ENCODE peak calls at places on chromosomes 12 and 14, in ten cellular contexts. One of them, this sample, is unnamed.

GRCh38 chr12:105228494-105228893 is 7.5 kb downstream of the APPL2 start:
- DNase-seq in CD8-positive, alpha-beta T cell: no peak
- DNase-seq in CD4-positive, alpha-beta memory T cell: no peak
- DNase-seq in CD4-positive, CD25-positive, alpha-beta regulatory T cell: no peak
- DNase-seq in Caco-2: no peak
- DNase-seq in Panc1: no peak
- DNase-seq in NT2/D1: no peak
- DNase-seq in lung: no peak
- DNase-seq in esophagus muscularis mucosa: no peak
- DNase-seq in thoracic aorta: no peak
- DNase-seq in this sample: no peak

GRCh38 chr14:94458096-94458495 is 5.5 kb upstream of the SERPINA11 start:
- DNase-seq in CD8-positive, alpha-beta T cell: no peak
- DNase-seq in thoracic aorta: no peak
- DNase-seq in NT2/D1: no peak
- DNase-seq in Caco-2: no peak
- DNase-seq in Panc1: no peak
- DNase-seq in lung: no peak
- DNase-seq in esophagus muscularis mucosa: no peak
- DNase-seq in CD4-positive, CD25-positive, alpha-beta regulatory T cell: no peak
- DNase-seq in CD4-positive, alpha-beta memory T cell: no peak
- DNase-seq in this sample: no peak

GRCh38 chr14:90274019-90274418 is 17.7 kb downstream of the PSMC1 start:
- DNase-seq in NT2/D1: no peak
- DNase-seq in CD4-positive, alpha-beta memory T cell: no peak
- DNase-seq in Panc1: no peak
- DNase-seq in Caco-2: no peak
- DNase-seq in lung: no peak
- DNase-seq in CD8-positive, alpha-beta T cell: no peak
- DNase-seq in thoracic aorta: no peak
- DNase-seq in esophagus muscularis mucosa: peak; percentile 91
- DNase-seq in CD4-positive, CD25-positive, alpha-beta regulatory T cell: no peak
- DNase-seq in this sample: no peak

GRCh38 chr12:573226-573625 is 90.0 kb downstream of the NINJ2 start:
- DNase-seq in CD4-positive, CD25-positive, alpha-beta regulatory T cell: no peak
- DNase-seq in thoracic aorta: no peak
- DNase-seq in esophagus muscularis mucosa: no peak
- DNase-seq in CD8-positive, alpha-beta T cell: no peak
- DNase-seq in Panc1: no peak
- DNase-seq in CD4-positive, alpha-beta memory T cell: no peak
- DNase-seq in Caco-2: no peak
- DNase-seq in NT2/D1: no peak
- DNase-seq in lung: no peak
- DNase-seq in this sample: no peak

GRCh38 chr14:93538411-93538810 is 107.7 kb downstream of the UNC79 start:
- DNase-seq in Panc1: no peak
- DNase-seq in lung: no peak
- DNase-seq in CD4-positive, alpha-beta memory T cell: no peak
- DNase-seq in Caco-2: peak; percentile 47
- DNase-seq in CD8-positive, alpha-beta T cell: no peak
- DNase-seq in thoracic aorta: no peak
- DNase-seq in NT2/D1: peak; percentile 6
- DNase-seq in esophagus muscularis mucosa: no peak
- DNase-seq in CD4-positive, CD25-positive, alpha-beta regulatory T cell: no peak
- DNase-seq in this sample: no peak

GRCh38 chr14:105411017-105411941 is 8.3 kb upstream of the MTA1 start:
- DNase-seq in CD8-positive, alpha-beta T cell: no peak
- DNase-seq in NT2/D1: no peak
- DNase-seq in thoracic aorta: no peak
- DNase-seq in esophagus muscularis mucosa: no peak
- DNase-seq in Panc1: no peak
- DNase-seq in CD4-positive, alpha-beta memory T cell: peak; percentile 21
- DNase-seq in Caco-2: peak; percentile 65
- DNase-seq in CD4-positive, CD25-positive, alpha-beta regulatory T cell: no peak
- DNase-seq in lung: no peak
- DNase-seq in this sample: no peak

GRCh38 chr14:96424104-96424989 is 32.4 kb downstream of the AK7 start:
- DNase-seq in thoracic aorta: no peak
- DNase-seq in Caco-2: peak; percentile 70
- DNase-seq in NT2/D1: peak; percentile 48
- DNase-seq in lung: no peak
- DNase-seq in CD8-positive, alpha-beta T cell: peak; percentile 53
- DNase-seq in CD4-positive, CD25-positive, alpha-beta regulatory T cell: peak; percentile 6
- DNase-seq in Panc1: peak; percentile 32
- DNase-seq in CD4-positive, alpha-beta memory T cell: peak; percentile 60
- DNase-seq in esophagus muscularis mucosa: no peak
- DNase-seq in this sample: peak; percentile 81

GRCh38 chr14:25108959-25109358 is 59.0 kb upstream of the STXBP6 start:
- DNase-seq in CD4-positive, CD25-positive, alpha-beta regulatory T cell: no peak
- DNase-seq in lung: no peak
- DNase-seq in Caco-2: no peak
- DNase-seq in Panc1: no peak
- DNase-seq in CD4-positive, alpha-beta memory T cell: no peak
- DNase-seq in esophagus muscularis mucosa: no peak
- DNase-seq in CD8-positive, alpha-beta T cell: no peak
- DNase-seq in thoracic aorta: no peak
- DNase-seq in NT2/D1: no peak
- DNase-seq in this sample: no peak

GRCh38 chr14:59254911-59255545 is 66.6 kb downstream of the DAAM1 start:
- DNase-seq in CD8-positive, alpha-beta T cell: no peak
- DNase-seq in CD4-positive, alpha-beta memory T cell: no peak
- DNase-seq in lung: no peak
- DNase-seq in CD4-positive, CD25-positive, alpha-beta regulatory T cell: no peak
- DNase-seq in Panc1: no peak
- DNase-seq in thoracic aorta: no peak
- DNase-seq in esophagus muscularis mucosa: no peak
- DNase-seq in Caco-2: no peak
- DNase-seq in NT2/D1: no peak
- DNase-seq in this sample: no peak

GRCh38 chr14:76926521-76927251 is 100.5 kb downstream of the LRRC74A start:
- DNase-seq in thoracic aorta: no peak
- DNase-seq in NT2/D1: no peak
- DNase-seq in Panc1: no peak
- DNase-seq in lung: no peak
- DNase-seq in esophagus muscularis mucosa: no peak
- DNase-seq in CD4-positive, alpha-beta memory T cell: peak; percentile 75
- DNase-seq in Caco-2: no peak
- DNase-seq in CD4-positive, CD25-positive, alpha-beta regulatory T cell: peak; percentile 67
- DNase-seq in CD8-positive, alpha-beta T cell: peak; percentile 65
- DNase-seq in this sample: no peak

GRCh38 chr12:99766408-99766807 is 118.9 kb downstream of the GARIN6 start:
- DNase-seq in NT2/D1: no peak
- DNase-seq in CD4-positive, CD25-positive, alpha-beta regulatory T cell: no peak
- DNase-seq in CD8-positive, alpha-beta T cell: no peak
- DNase-seq in esophagus muscularis mucosa: no peak
- DNase-seq in lung: no peak
- DNase-seq in thoracic aorta: no peak
- DNase-seq in Caco-2: no peak
- DNase-seq in CD4-positive, alpha-beta memory T cell: no peak
- DNase-seq in Panc1: no peak
- DNase-seq in this sample: no peak

GRCh38 chr12:95118138-95118787 is 44.8 kb upstream of the NR2C1 start:
- DNase-seq in NT2/D1: no peak
- DNase-seq in Panc1: no peak
- DNase-seq in CD4-positive, alpha-beta memory T cell: no peak
- DNase-seq in CD8-positive, alpha-beta T cell: no peak
- DNase-seq in esophagus muscularis mucosa: no peak
- DNase-seq in lung: no peak
- DNase-seq in Caco-2: no peak
- DNase-seq in CD4-positive, CD25-positive, alpha-beta regulatory T cell: no peak
- DNase-seq in thoracic aorta: no peak
- DNase-seq in this sample: no peak

DNA sequence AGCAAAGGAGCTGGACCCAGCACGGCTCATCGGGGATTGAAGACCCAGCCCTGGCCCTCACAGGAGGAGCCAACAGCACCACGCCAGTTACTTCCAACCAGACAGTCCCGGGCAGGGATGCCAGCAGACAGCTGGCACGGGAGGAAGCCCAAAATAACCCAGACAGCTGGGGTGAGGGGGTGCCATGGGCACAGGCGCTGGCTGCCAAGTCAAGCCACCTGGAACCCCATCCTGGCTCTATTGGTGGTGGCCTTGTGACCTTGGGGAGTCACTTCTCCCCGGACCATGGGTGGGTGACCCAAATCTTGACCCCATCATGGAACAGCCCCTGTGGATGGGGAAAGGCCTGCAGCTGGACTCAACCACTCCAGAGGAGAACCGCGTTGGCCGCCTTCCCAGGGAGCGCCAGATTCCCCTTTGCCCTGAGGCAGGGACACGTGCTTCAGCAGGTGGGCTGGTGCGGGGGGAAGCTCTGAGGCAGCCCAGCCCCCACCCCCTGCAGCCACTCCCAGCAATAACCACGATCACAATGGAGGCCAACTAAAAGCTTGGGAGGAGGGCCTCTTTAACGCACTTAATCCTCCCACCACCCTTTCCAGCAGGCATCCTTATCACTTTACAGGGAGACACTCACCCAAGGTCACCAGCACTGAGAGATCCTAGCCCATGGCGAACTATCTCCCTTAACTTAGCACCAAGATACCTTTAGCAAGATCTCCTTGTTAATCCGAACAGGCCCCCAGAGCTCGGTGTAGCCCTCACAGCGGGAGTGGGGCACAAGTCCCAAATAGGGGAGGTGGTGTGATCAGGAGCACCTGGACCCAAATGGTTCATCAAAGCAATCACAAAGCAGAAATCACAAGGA is 4.7 kb upstream of the RHOF start:
- DNase-seq in thoracic aorta: no peak
- DNase-seq in CD4-positive, CD25-positive, alpha-beta regulatory T cell: no peak
- DNase-seq in Caco-2: no peak
- DNase-seq in CD4-positive, alpha-beta memory T cell: no peak
- DNase-seq in esophagus muscularis mucosa: no peak
- DNase-seq in CD8-positive, alpha-beta T cell: no peak
- DNase-seq in NT2/D1: no peak
- DNase-seq in Panc1: no peak
- DNase-seq in lung: peak; percentile 61
- DNase-seq in this sample: peak; percentile 96
- H3K4me1 ChIP-seq in thoracic aorta: peaks cover 58% of the 10 kb centered on the region
- H3K4me1 ChIP-seq in CD4-positive, CD25-positive, alpha-beta regulatory T cell: peaks cover 64% of the 10 kb centered on the region
- H3K4me1 ChIP-seq in Caco-2: peaks cover 43% of the 10 kb centered on the region
- H3K4me1 ChIP-seq in CD4-positive, alpha-beta memory T cell: peaks cover 42% of the 10 kb centered on the region
- H3K4me1 ChIP-seq in esophagus muscularis mucosa: peaks cover 73% of the 10 kb centered on the region
- H3K4me1 ChIP-seq in CD8-positive, alpha-beta T cell: peaks cover 38% of the 10 kb centered on the region
- H3K4me1 ChIP-seq in NT2/D1: peaks cover 25% of the 10 kb centered on the region
- H3K4me1 ChIP-seq in Panc1: peaks cover 49% of the 10 kb centered on the region
- H3K4me1 ChIP-seq in lung: peaks cover 3% of the 10 kb centered on the region
- H3K4me1 ChIP-seq in this sample: peaks cover 43% of the 10 kb centered on the region

DNA sequence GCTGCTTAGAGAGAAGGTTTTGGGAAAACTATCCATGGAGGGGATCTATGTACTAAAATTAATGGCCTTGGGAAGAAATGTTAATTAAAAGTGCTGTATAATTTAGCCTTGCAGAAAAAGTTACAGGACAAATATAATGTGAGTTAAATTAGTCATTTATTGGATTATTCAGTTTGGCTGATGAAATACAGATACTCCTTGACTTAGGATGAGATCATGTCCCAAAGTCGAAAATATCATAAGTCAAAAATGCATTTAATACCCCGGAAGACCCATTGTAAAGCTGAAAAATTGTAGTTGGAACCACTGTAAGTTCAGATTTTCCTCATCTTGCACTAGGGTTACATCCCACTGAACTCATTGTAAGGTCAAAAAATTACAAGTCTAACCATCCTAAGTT is 9.7 kb downstream of the RTRAF start:
- DNase-seq in CD4-positive, alpha-beta memory T cell: no peak
- DNase-seq in thoracic aorta: no peak
- DNase-seq in Caco-2: no peak
- DNase-seq in esophagus muscularis mucosa: no peak
- DNase-seq in CD4-positive, CD25-positive, alpha-beta regulatory T cell: no peak
- DNase-seq in CD8-positive, alpha-beta T cell: no peak
- DNase-seq in Panc1: no peak
- DNase-seq in NT2/D1: no peak
- DNase-seq in lung: no peak
- DNase-seq in this sample: no peak
- H3K36me3 ChIP-seq in CD4-positive, alpha-beta memory T cell: peaks cover 55% of the 10 kb centered on the region
- H3K36me3 ChIP-seq in thoracic aorta: peaks cover 11% of the 10 kb centered on the region
- H3K36me3 ChIP-seq in Caco-2: peaks cover 1% of the 10 kb centered on the region
- H3K36me3 ChIP-seq in esophagus muscularis mucosa: peaks cover 42% of the 10 kb centered on the region
- H3K36me3 ChIP-seq in CD4-positive, CD25-positive, alpha-beta regulatory T cell: peaks cover 88% of the 10 kb centered on the region
- H3K36me3 ChIP-seq in CD8-positive, alpha-beta T cell: peaks cover 42% of the 10 kb centered on the region
- H3K36me3 ChIP-seq in Panc1: peaks cover 41% of the 10 kb centered on the region
- H3K36me3 ChIP-seq in NT2/D1: peaks cover 89% of the 10 kb centered on the region
- H3K36me3 ChIP-seq in lung: peaks cover 9% of the 10 kb centered on the region
- H3K36me3 ChIP-seq in this sample: peaks cover 70% of the 10 kb centered on the region

GRCh38 chr14:44766285-44766684 is 195.5 kb downstream of the KLHL28 start:
- DNase-seq in NT2/D1: no peak
- DNase-seq in CD4-positive, CD25-positive, alpha-beta regulatory T cell: no peak
- DNase-seq in esophagus muscularis mucosa: no peak
- DNase-seq in lung: no peak
- DNase-seq in CD8-positive, alpha-beta T cell: no peak
- DNase-seq in Caco-2: no peak
- DNase-seq in thoracic aorta: no peak
- DNase-seq in Panc1: no peak
- DNase-seq in CD4-positive, alpha-beta memory T cell: no peak
- DNase-seq in this sample: no peak
- H3K4me1 ChIP-seq in NT2/D1: no peaks in the 10 kb centered on the region
- H3K4me1 ChIP-seq in CD4-positive, CD25-positive, alpha-beta regulatory T cell: no peaks in the 10 kb centered on the region
- H3K4me1 ChIP-seq in esophagus muscularis mucosa: no peaks in the 10 kb centered on the region
- H3K4me1 ChIP-seq in lung: no peaks in the 10 kb centered on the region
- H3K4me1 ChIP-seq in CD8-positive, alpha-beta T cell: no peaks in the 10 kb centered on the region
- H3K4me1 ChIP-seq in Caco-2: no peaks in the 10 kb centered on the region
- H3K4me1 ChIP-seq in thoracic aorta: no peaks in the 10 kb centered on the region
- H3K4me1 ChIP-seq in Panc1: no peaks in the 10 kb centered on the region
- H3K4me1 ChIP-seq in CD4-positive, alpha-beta memory T cell: no peaks in the 10 kb centered on the region
- H3K4me1 ChIP-seq in this sample: peaks cover 9% of the 10 kb centered on the region

GRCh38 chr12:57299514-57300016 is 48.6 kb upstream of the STAC3 start:
- DNase-seq in NT2/D1: no peak
- DNase-seq in esophagus muscularis mucosa: no peak
- DNase-seq in Caco-2: no peak
- DNase-seq in Panc1: no peak
- DNase-seq in CD4-positive, CD25-positive, alpha-beta regulatory T cell: no peak
- DNase-seq in CD4-positive, alpha-beta memory T cell: no peak
- DNase-seq in CD8-positive, alpha-beta T cell: no peak
- DNase-seq in lung: no peak
- DNase-seq in thoracic aorta: no peak
- DNase-seq in this sample: no peak
- H3K36me3 ChIP-seq in NT2/D1: peaks cover 19% of the 10 kb centered on the region
- H3K36me3 ChIP-seq in esophagus muscularis mucosa: peaks cover 73% of the 10 kb centered on the region
- H3K36me3 ChIP-seq in Caco-2: no peaks in the 10 kb centered on the region
- H3K36me3 ChIP-seq in Panc1: peaks cover 4% of the 10 kb centered on the region
- H3K36me3 ChIP-seq in CD4-positive, CD25-positive, alpha-beta regulatory T cell: peaks cover 79% of the 10 kb centered on the region
- H3K36me3 ChIP-seq in CD4-positive, alpha-beta memory T cell: peaks cover 55% of the 10 kb centered on the region
- H3K36me3 ChIP-seq in CD8-positive, alpha-beta T cell: peaks cover 26% of the 10 kb centered on the region
- H3K36me3 ChIP-seq in lung: peaks cover 23% of the 10 kb centered on the region
- H3K36me3 ChIP-seq in thoracic aorta: peaks cover 21% of the 10 kb centered on the region
- H3K36me3 ChIP-seq in this sample: peaks cover 16% of the 10 kb centered on the region